ENCODE peak calls at places on chromosomes 2 and 18, in six cellular contexts. W is endodermal cell, M is IMR-90, O is tibial artery, L is Panc1, E is pancreas. P is an unnamed sample.

GRCh38 chr2:160657206-160657605 is 163.6 kb upstream of the RBMS1 start:
- DNase-seq in M (no peak), O (no peak), E (no peak), W (no peak), L (no peak), P (no peak)

GRCh38 chr2:126657146-126657635 is 1.2 kb downstream of the GYPC start:
- DNase-seq in L (no peak), E (no peak), O (peak), M (peak), W (peak), P (peak)

GRCh38 chr18:3604626-3605408 is 154.8 kb downstream of the TGIF1 start:
- DNase-seq in L (peak), E (no peak), M (peak), W (no peak), O (no peak), P (no peak)

GRCh38 chr18:27447530-27447929 is 262.4 kb upstream of the CHST9 start:
- DNase-seq in O (no peak), L (no peak), M (no peak), W (peak), E (no peak), P (no peak)

GRCh38 chr2:32746554-32747133 is 118.8 kb downstream of the TTC27 start:
- DNase-seq in W (no peak), O (no peak), M (no peak), E (no peak), L (no peak), P (no peak)

GRCh38 chr18:48956378-48956777 is 5.6 kb upstream of the SMAD7 start:
- DNase-seq in W (no peak), E (no peak), M (peak), L (no peak), O (no peak), P (peak)

GRCh38 chr2:227191367-227191766 is 26.9 kb downstream of the COL4A3 start:
- DNase-seq in M (peak), W (peak), L (no peak), E (no peak), O (no peak), P (no peak)

GRCh38 chr2:232479341-232480200 is 8.1 kb downstream of the ECEL1 start:
- DNase-seq in M (no peak), W (peak), E (peak), O (no peak), L (no peak), P (no peak)

GRCh38 chr18:26765498-26765897 is 100.0 kb downstream of the AQP4 start:
- DNase-seq in L (no peak), O (no peak), W (no peak), E (no peak), M (no peak), P (no peak)

GRCh38 chr2:234973008-234973407 is 21.2 kb downstream of the SH3BP4 start:
- DNase-seq in M (peak), O (no peak), L (no peak), E (no peak), W (no peak), P (no peak)

GRCh38 chr2:171056307-171056706 is 104.4 kb downstream of the TLK1 start:
- DNase-seq in W (no peak), O (no peak), L (no peak), E (no peak), M (peak), P (no peak)

GRCh38 chr2:62409442-62409841 is 96.6 kb downstream of the TMEM17 start:
- DNase-seq in E (no peak), W (no peak), O (no peak), M (peak), L (no peak), P (no peak)

GRCh38 chr18:59551902-59552635 is 145.2 kb downstream of the CCBE1 start:
- DNase-seq in M (no peak), W (no peak), O (no peak), E (no peak), L (no peak), P (no peak)

GRCh38 chr2:18745431-18746272 is 156.3 kb upstream of the NT5C1B start:
- DNase-seq in O (no peak), L (no peak), E (no peak), W (no peak), M (no peak), P (no peak)

GRCh38 chr2:18740428-18740827 is 151.1 kb upstream of the NT5C1B start:
- DNase-seq in O (peak), M (peak), W (no peak), L (no peak), E (no peak), P (no peak)

GRCh38 chr2:18741888-18742287 is 152.5 kb upstream of the NT5C1B start:
- DNase-seq in L (no peak), O (no peak), W (no peak), E (no peak), M (peak), P (no peak)

DNA sequence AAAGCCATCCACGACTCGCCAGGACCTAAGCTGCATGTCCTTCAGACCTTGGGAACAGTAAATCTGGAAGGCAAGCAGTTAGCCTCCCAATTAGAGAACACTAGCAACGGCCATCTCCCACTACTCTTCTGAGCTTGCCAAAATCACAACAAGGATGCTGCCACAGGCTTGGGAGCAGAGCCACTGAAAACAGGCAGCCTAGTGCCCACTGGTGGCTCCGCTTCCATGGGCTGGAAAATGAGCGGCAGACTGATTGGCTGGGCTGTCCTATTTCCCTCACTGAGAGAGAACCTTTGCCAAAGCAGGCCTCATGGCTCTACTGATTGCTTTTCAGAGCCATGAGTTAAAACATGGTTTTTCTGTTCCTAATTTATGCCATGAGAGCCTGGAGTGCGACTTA is 153.0 kb upstream of the NT5C1B start:
- DNase-seq in W (peak), E (no peak), M (no peak), L (no peak), O (peak), P (peak)
- H3K4me3 ChIP-seq in W (no peak), E (no peak), M (no peak), L (no peak), O (no peak), P (peak)

GRCh38 chr2:120876526-120877280 is 141.0 kb downstream of the GLI2 start:
- DNase-seq in L (no peak), E (peak), O (no peak), M (no peak), W (no peak), P (no peak)
- H3K27ac ChIP-seq in L (no peak), E (no peak), O (no peak), M (no peak), W (no peak), P (no peak)

GRCh38 chr2:219494952-219495530 is 3.6 kb upstream of the GMPPA start:
- DNase-seq in O (no peak), E (peak), W (no peak), M (no peak), L (no peak), P (no peak)

GRCh38 chr2:219496247-219496646 is 2.4 kb upstream of the GMPPA start:
- DNase-seq in M (no peak), O (no peak), W (no peak), E (peak), L (no peak), P (no peak)

GRCh38 chr2:219496781-219497494 is 1.8 kb upstream of the GMPPA start:
- DNase-seq in M (no peak), W (peak), E (peak), O (peak), L (no peak), P (no peak)

GRCh38 chr2:219497495-219498279 is 1.0 kb upstream of the GMPPA start:
- DNase-seq in W (peak), O (peak), E (peak), L (no peak), M (peak), P (peak)

GRCh38 chr2:219495531-219496122 is 3.1 kb upstream of the GMPPA start:
- DNase-seq in E (peak), M (peak), W (peak), O (peak), L (no peak), P (peak)
- TF ChIP-seq CTCF in E (no peak), M (peak), W (peak), O (peak), L (peak), P (peak)

DNA sequence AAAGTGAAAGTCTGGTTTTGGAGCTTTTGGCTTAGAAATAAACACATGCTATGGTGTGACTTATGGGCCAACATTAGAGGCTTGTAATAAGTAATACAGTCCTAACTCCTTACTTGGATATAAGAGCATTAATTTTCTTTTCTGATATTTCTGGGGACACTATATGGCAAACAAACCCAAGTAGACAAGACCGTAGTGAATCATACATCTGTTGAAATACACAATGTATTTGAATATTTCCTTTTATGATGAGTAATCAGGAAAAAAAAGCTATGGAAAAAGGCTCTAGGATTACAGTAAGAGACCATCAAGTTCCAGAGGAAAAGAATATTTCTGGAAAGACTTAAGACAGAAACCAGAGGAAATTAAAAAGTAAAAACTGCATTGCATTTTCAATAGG is 146.0 kb upstream of the CYP26B1 start:
- DNase-seq in W (no peak), L (no peak), M (peak), E (no peak), O (no peak), P (no peak)
- H3K4me3 ChIP-seq in W (no peak), L (no peak), M (no peak), E (no peak), O (no peak), P (no peak)

DNA sequence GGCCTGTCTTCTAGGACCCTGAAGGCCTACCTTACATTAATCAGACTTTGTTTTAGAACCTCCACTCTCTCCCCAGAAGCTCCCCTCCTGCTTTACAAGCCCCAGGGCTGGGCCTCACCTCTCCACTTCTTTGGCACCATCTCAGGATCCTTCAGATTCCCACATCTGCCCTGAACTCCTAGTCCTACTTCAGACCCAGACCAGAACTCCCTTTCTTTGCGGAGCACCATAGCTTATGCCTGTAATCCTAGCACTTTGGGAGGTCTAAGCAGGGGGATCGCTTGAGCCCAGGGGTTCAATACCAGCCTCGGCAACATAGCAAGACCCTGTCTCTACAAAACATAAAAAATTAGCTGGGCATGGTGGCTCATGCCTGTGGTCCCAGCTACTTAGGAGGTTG is 991 bp downstream of the CHCHD5 start:
- DNase-seq in M (no peak), O (no peak), E (no peak), W (no peak), L (no peak), P (no peak)
- H3K27ac ChIP-seq in M (peak), O (peak), E (peak), W (no peak), L (peak), P (no peak)

GRCh38 chr2:65458999-65459398 is 26.6 kb upstream of the SPRED2 start:
- DNase-seq in W (no peak), L (no peak), O (no peak), E (no peak), M (peak), P (no peak)
- TF ChIP-seq CTCF in W (no peak), L (no peak), O (no peak), E (no peak), M (no peak), P (no peak)

GRCh38 chr2:65156041-65156440 is 26.1 kb upstream of the RAB1A start:
- DNase-seq in E (no peak), L (no peak), W (no peak), M (no peak), O (no peak), P (no peak)

GRCh38 chr2:65161551-65162100 is 31.7 kb upstream of the RAB1A start:
- DNase-seq in W (no peak), L (no peak), O (no peak), E (no peak), M (no peak), P (no peak)

GRCh38 chr2:65158557-65158956 is 28.7 kb upstream of the RAB1A start:
- DNase-seq in W (no peak), L (no peak), O (no peak), E (no peak), M (no peak), P (no peak)

GRCh38 chr2:65159261-65159660 is 29.4 kb upstream of the RAB1A start:
- DNase-seq in O (no peak), E (no peak), W (no peak), M (no peak), L (no peak), P (no peak)

GRCh38 chr2:65159921-65160320 is 30.0 kb upstream of the RAB1A start:
- DNase-seq in W (no peak), E (no peak), O (no peak), M (no peak), L (no peak), P (no peak)
- H3K4me3 ChIP-seq in W (no peak), E (no peak), O (no peak), M (no peak), L (no peak), P (no peak)